ENCODE peak calls at places on chromosomes 11 and 22, in six cellular contexts. K, B, Q, P, N and D are unnamed samples.
A peak's percentile ranks its signal among the peaks of the same experiment; 100 is the strongest.

GRCh38 chr11:118067006-118067405 is 9.9 kb upstream of the TMPRSS4 start:
- DNase-seq in K (no peak), B (no peak), Q (no peak), P (no peak), N (no peak), D (no peak)

GRCh38 chr11:31646206-31646605 is 136.6 kb downstream of the ELP4 start:
- DNase-seq in K (no peak), B (no peak), Q (no peak), P (no peak), N (no peak), D (no peak)

GRCh38 chr11:11229691-11230090 is 123.4 kb downstream of the CSNK2A3 start:
- DNase-seq in K (peak; percentile 14), B (no peak), Q (peak; percentile 18), P (no peak), N (no peak), D (no peak)

GRCh38 chr22:35337932-35338331 is 38.2 kb downstream of the TOM1 start:
- DNase-seq in K (no peak), B (no peak), Q (no peak), P (no peak), N (no peak), D (no peak)

GRCh38 chr11:76837696-76838421 is 22.9 kb upstream of the ACER3 start:
- DNase-seq in K (no peak), B (no peak), Q (no peak), P (no peak), N (no peak), D (no peak)

GRCh38 chr11:66002648-66003225 is 434 bp downstream of the BANF1 start:
- DNase-seq in K (peak; percentile 51), B (peak; percentile 85), Q (no peak), P (peak; percentile 71), N (no peak), D (no peak)

GRCh38 chr22:47029244-47030001 is 267.0 kb downstream of the TBC1D22A start:
- DNase-seq in K (no peak), B (no peak), Q (peak; percentile 76), P (no peak), N (no peak), D (no peak)

GRCh38 chr11:2458321-2458720 is 13.5 kb downstream of the KCNQ1 start:
- DNase-seq in K (no peak), B (no peak), Q (no peak), P (no peak), N (no peak), D (no peak)

GRCh38 chr22:39574779-39575551 is 4.4 kb downstream of the CACNA1I start:
- DNase-seq in K (peak; percentile 93), B (no peak), Q (no peak), P (no peak), N (no peak), D (no peak)

GRCh38 chr11:46916669-46917108 is 1.7 kb downstream of the LRP4 start:
- DNase-seq in K (peak; percentile 66), B (peak; percentile 68), Q (peak; percentile 92), P (peak; percentile 43), N (peak; percentile 53), D (no peak)

GRCh38 chr11:3958301-3958700 is 102.8 kb downstream of the STIM1 start:
- DNase-seq in K (no peak), B (no peak), Q (no peak), P (no peak), N (no peak), D (no peak)

GRCh38 chr11:116895053-116895757 is 57.8 kb upstream of the APOA1 start:
- DNase-seq in K (no peak), B (no peak), Q (peak; percentile 84), P (no peak), N (peak; percentile 21), D (no peak)

GRCh38 chr11:108319541-108320145 is 96.8 kb downstream of the ATM start:
- DNase-seq in K (peak; percentile 7), B (no peak), Q (no peak), P (no peak), N (no peak), D (no peak)

GRCh38 chr11:23769214-23769613 is 727.6 kb upstream of the LUZP2 start:
- DNase-seq in K (peak; percentile 6), B (no peak), Q (no peak), P (no peak), N (no peak), D (no peak)

GRCh38 chr11:64556721-64557250 is 34.2 kb upstream of the SLC22A12 start:
- DNase-seq in K (no peak), B (no peak), Q (no peak), P (no peak), N (no peak), D (no peak)

GRCh38 chr11:17985517-17985916 is 27.3 kb downstream of the SERGEF start:
- DNase-seq in K (peak; percentile 47), B (no peak), Q (no peak), P (no peak), N (no peak), D (no peak)

GRCh38 chr11:32081129-32081641 is 9.7 kb upstream of the RCN1 start:
- DNase-seq in K (peak; percentile 88), B (no peak), Q (no peak), P (no peak), N (no peak), D (no peak)

GRCh38 chr11:133966924-133967598 is 10.3 kb upstream of the IGSF9B start:
- DNase-seq in K (no peak), B (no peak), Q (no peak), P (peak; percentile 51), N (peak; percentile 49), D (no peak)

GRCh38 chr11:62565100-62565802 is 8.4 kb downstream of the EEF1G start:
- DNase-seq in K (no peak), B (no peak), Q (no peak), P (no peak), N (no peak), D (no peak)

GRCh38 chr22:35761037-35761436 is 43.4 kb downstream of the APOL5 start:
- DNase-seq in K (peak; percentile 33), B (no peak), Q (no peak), P (no peak), N (no peak), D (no peak)

GRCh38 chr22:39185601-39186012 is 33.1 kb upstream of the CBX7 start:
- DNase-seq in K (peak; percentile 52), B (no peak), Q (peak; percentile 91), P (peak; percentile 33), N (peak; percentile 37), D (peak; percentile 95)

GRCh38 chr22:28771195-28771791 is 1.2 kb upstream of the CCDC117 start:
- DNase-seq in K (no peak), B (no peak), Q (peak; percentile 52), P (no peak), N (no peak), D (no peak)

GRCh38 chr22:28773461-28773867 is 969 bp downstream of the CCDC117 start:
- DNase-seq in K (peak; percentile 72), B (peak; percentile 69), Q (no peak), P (no peak), N (no peak), D (no peak)

GRCh38 chr22:28774378-28774777 is 1.9 kb downstream of the CCDC117 start:
- DNase-seq in K (no peak), B (no peak), Q (peak; percentile 32), P (no peak), N (no peak), D (no peak)

GRCh38 chr22:28769394-28770085 is 3.0 kb upstream of the CCDC117 start:
- DNase-seq in K (no peak), B (no peak), Q (peak; percentile 60), P (no peak), N (no peak), D (no peak)

DNA sequence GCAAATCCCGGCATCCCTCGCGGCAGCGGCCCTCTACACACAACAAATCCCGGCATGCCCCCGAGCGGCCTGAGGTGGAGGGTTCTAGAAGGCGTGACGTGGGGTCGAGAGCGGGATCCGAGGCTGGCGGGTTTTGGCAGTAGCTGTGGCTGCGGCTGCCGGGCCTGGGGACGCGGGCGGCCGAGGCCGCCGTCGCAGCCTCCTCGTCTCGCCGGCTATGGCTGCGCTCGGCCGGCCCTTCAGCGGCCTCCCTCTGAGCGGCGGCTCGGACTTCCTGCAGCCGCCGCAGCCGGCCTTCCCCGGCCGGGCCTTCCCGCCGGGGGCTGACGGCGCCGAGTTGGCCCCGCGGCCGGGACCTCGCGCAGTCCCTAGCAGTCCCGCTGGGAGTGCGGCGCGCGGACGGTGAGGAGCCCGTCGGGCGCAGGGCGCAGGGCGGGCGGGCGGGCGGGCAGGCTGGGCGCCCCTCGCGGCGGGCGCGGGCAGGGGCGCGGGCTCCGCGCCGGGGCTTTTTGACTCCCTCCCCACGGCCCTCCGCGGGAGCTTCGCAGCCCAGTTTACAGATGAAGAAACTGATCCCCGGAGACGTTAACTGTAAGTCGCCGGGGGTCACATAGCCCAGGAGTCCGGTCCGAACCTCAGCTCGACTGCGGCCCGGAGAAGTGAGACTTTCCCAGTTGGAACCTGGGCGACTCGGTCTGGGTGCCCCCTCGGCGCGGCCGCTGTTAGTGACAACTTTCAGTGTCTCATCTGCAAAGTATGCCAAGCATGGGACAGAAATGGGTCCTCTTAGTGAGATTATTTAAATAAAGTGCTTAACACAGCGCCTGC is at the start of gene CCDC117:
- DNase-seq in K (peak; percentile 94), B (peak; percentile 95), Q (peak; percentile 99), P (peak; percentile 97), N (peak; percentile 89), D (peak; percentile 96)
- TF ChIP-seq CTCF in K (no peak), B (peak; percentile 17), Q (no peak), P (peak; percentile 27), N (peak; percentile 53), D (no peak)

DNA sequence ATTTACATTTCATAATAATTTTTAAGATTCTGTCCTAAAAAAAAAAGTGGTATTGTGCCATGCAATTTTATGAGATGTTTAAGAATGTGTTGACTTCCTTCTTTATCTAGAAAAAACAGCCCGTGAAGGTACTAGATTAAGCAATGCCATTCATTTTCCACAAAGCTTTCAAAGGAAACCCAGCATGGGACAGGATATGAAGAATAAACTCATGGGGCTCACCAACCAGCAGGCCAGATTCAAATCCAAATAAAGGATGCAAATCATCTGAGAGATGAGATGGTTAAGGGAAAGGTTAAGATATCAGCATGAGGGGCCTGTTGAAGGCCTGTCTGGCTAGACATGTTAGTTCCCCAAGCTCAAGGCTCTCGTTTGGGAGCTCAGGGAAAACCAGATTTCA is 199.1 kb downstream of the SWAP70 start:
- DNase-seq in K (no peak), B (no peak), Q (no peak), P (no peak), N (no peak), D (no peak)
- TF ChIP-seq CTCF in K (no peak), B (no peak), Q (no peak), P (no peak), N (no peak), D (no peak)

DNA sequence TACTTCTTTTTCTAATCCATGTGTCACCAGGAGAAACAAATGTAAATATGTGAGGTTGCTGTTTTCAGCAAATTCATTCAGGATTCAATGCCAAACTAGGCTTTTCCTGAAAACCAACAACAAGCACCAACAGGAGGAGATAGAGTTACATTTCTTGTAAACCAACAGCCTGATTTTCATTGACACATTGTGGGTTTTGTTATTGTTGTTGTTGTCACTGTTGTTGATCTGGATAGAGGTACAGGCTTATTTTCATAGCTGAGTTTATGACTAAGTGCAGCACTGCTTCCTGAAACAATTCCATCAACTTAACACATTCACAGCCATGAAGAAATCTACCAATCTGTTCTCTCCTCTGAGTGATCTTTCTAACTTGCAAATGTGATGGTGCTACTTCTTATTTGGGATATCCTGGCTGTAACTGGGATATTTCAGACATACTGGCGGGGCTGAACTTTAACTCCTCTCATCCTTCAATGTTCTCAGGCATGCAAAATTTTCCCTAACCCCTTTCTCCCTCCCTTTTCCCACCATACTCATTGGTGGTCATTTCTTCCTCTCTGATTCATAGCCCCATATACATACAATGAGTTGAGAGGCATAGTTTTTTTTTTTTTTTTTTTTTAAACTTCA is 65.5 kb downstream of the ME3 start:
- DNase-seq in K (peak; percentile 42), B (no peak), Q (no peak), P (no peak), N (no peak), D (no peak)
- TF ChIP-seq CTCF in K (no peak), B (no peak), Q (no peak), P (no peak), N (no peak), D (no peak)

GRCh38 chr22:41596776-41597634 is 7.4 kb upstream of the PMM1 start:
- DNase-seq in K (peak; percentile 53), B (no peak), Q (no peak), P (peak; percentile 75), N (peak; percentile 49), D (no peak)
- TF ChIP-seq CTCF in K (peak; percentile 76), B (peak; percentile 77), Q (no peak), P (peak; percentile 49), N (peak; percentile 65), D (peak; percentile 63)